ENCODE peak calls at places on chromosome 11, in ten cellular contexts. X is IMR-90, B is stomach, G is tibial nerve, A is ovary, V is adrenal gland, H is A549, Q is sigmoid colon, E is breast epithelium, T is body of pancreas. Z is an unnamed sample.

GRCh38 chr11:107791343-107792048 is 67.1 kb downstream of the SLC35F2 start:
- DNase-seq in X (no peak), B (no peak), G (peak), A (no peak), V (no peak), H (no peak), Q (no peak), E (no peak), T (no peak), Z (no peak)

GRCh38 chr11:68460741-68461283 is at the start of gene PPP6R3:
- DNase-seq in X (no peak), B (no peak), G (no peak), A (no peak), V (no peak), H (peak), Q (no peak), E (no peak), T (no peak), Z (no peak)

GRCh38 chr11:65488273-65489058 is 10.4 kb upstream of the MALAT1 start:
- DNase-seq in X (peak), B (no peak), G (peak), A (peak), V (peak), H (no peak), Q (peak), E (no peak), T (no peak), Z (peak)

GRCh38 chr11:108958446-108959123 is 293.7 kb downstream of the DDX10 start:
- DNase-seq in X (peak), B (no peak), G (no peak), A (no peak), V (peak), H (no peak), Q (no peak), E (no peak), T (no peak), Z (no peak)

GRCh38 chr11:109023029-109023428 is 358.2 kb downstream of the DDX10 start:
- DNase-seq in X (no peak), B (no peak), G (no peak), A (no peak), V (no peak), H (no peak), Q (no peak), E (no peak), T (no peak), Z (no peak)

GRCh38 chr11:105489431-105489830 is 120.4 kb upstream of the GRIA4 start:
- DNase-seq in X (peak), B (no peak), G (no peak), A (no peak), V (peak), H (no peak), Q (no peak), E (no peak), T (peak), Z (no peak)

GRCh38 chr11:35178067-35178805 is 39.3 kb downstream of the CD44 start:
- DNase-seq in X (no peak), B (no peak), G (no peak), A (no peak), V (no peak), H (no peak), Q (no peak), E (no peak), T (no peak), Z (no peak)

GRCh38 chr11:15707971-15708370 is 593.2 kb downstream of the INSC start:
- DNase-seq in X (peak), B (peak), G (peak), A (peak), V (peak), H (peak), Q (no peak), E (peak), T (peak), Z (no peak)

GRCh38 chr11:60265373-60266214 is 14.9 kb upstream of the MS4A4A start:
- DNase-seq in X (peak), B (no peak), G (peak), A (no peak), V (no peak), H (peak), Q (no peak), E (no peak), T (peak), Z (no peak)

GRCh38 chr11:6572215-6572614 is 31.2 kb downstream of the RRP8 start:
- DNase-seq in X (peak), B (no peak), G (no peak), A (no peak), V (no peak), H (no peak), Q (no peak), E (no peak), T (no peak), Z (no peak)

GRCh38 chr11:102120006-102120405 is 9.8 kb downstream of the YAP1 start:
- DNase-seq in X (peak), B (no peak), G (no peak), A (no peak), V (no peak), H (peak), Q (no peak), E (no peak), T (no peak), Z (no peak)

GRCh38 chr11:110955797-110956196 is 243.6 kb upstream of the ARHGAP20 start:
- DNase-seq in X (no peak), B (no peak), G (no peak), A (no peak), V (no peak), H (no peak), Q (no peak), E (no peak), T (no peak), Z (no peak)

GRCh38 chr11:110966131-110966530 is 253.9 kb upstream of the ARHGAP20 start:
- DNase-seq in X (no peak), B (no peak), G (no peak), A (no peak), V (no peak), H (no peak), Q (no peak), E (no peak), T (no peak), Z (no peak)

GRCh38 chr11:794766-795637 is 3.1 kb downstream of the SLC25A22 start:
- DNase-seq in X (no peak), B (peak), G (no peak), A (no peak), V (no peak), H (no peak), Q (no peak), E (no peak), T (peak), Z (no peak)

GRCh38 chr11:132475046-132475445 is 1057.3 kb downstream of the OPCML start:
- DNase-seq in X (no peak), B (no peak), G (no peak), A (no peak), V (no peak), H (no peak), Q (no peak), E (no peak), T (no peak), Z (no peak)

GRCh38 chr11:123041185-123041584 is 20.8 kb downstream of the HSPA8 start:
- DNase-seq in X (no peak), B (no peak), G (no peak), A (no peak), V (no peak), H (no peak), Q (no peak), E (no peak), T (no peak), Z (no peak)

GRCh38 chr11:114155116-114155515 is 95.6 kb downstream of the ZBTB16 start:
- DNase-seq in X (no peak), B (no peak), G (no peak), A (no peak), V (no peak), H (no peak), Q (peak), E (no peak), T (no peak), Z (no peak)

GRCh38 chr11:18540207-18541009 is 13.7 kb upstream of the TSG101 start:
- DNase-seq in X (peak), B (no peak), G (no peak), A (no peak), V (no peak), H (no peak), Q (no peak), E (no peak), T (no peak), Z (no peak)

DNA sequence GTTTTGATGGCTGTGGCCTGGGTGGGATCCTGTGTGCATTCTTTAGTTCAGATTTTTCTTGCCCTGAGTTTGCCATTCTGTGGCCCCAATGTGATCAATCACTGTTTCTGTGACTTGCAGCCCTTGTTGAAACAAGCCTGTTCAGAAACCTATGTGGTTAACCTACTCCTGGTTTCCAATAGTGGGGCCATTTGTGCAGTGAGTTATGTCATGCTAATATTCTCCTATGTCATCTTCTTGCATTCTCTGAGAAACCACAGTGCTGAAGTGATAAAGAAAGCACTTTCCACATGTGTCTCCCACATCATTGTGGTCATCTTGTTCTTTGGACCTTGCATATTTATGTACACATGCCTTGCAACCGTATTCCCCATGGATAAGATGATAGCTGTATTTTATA is 620 bp downstream of the OR4C16 start:
- DNase-seq in X (no peak), B (no peak), G (no peak), A (no peak), V (no peak), H (no peak), Q (no peak), E (no peak), T (no peak), Z (no peak)
- H3K4me3 ChIP-seq in X (no peak), B (no peak), G (no peak), A (no peak), V (no peak), H (no peak), Q (no peak), E (no peak), T (no peak), Z (no peak)

DNA sequence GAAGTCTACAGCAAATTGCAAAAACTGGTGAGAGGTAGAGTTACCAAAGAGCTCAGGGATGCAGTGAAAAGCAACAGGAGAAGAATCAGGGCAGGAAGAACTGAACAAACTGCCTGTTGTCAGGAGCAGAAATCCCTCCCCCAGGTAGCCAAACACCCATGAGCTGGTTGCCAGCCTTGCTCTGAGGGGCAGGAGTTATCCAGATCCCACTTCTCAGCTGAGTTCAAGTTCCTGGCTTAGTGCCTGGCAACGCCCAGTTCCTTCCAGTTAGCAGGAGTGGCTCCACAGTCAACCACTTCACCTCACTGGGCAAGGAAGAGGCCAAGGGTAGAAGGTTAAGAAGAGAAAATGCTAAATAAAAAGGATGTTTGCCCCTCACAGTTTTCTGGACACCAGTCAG is 1.9 kb upstream of the MPZL2 start:
- DNase-seq in X (no peak), B (peak), G (no peak), A (no peak), V (peak), H (no peak), Q (no peak), E (peak), T (peak), Z (peak)
- TF ChIP-seq POLR2A in X (no peak), B (no peak), G (no peak), A (no peak), V (no peak), H (no peak), Q (no peak), E (no peak), T (no peak), Z (no peak)

GRCh38 chr11:73415854-73416615 is 39.8 kb downstream of the RELT start:
- DNase-seq in X (peak), B (no peak), G (no peak), A (no peak), V (no peak), H (no peak), Q (no peak), E (no peak), T (no peak), Z (no peak)
- H3K4me3 ChIP-seq in X (no peak), B (no peak), G (no peak), A (no peak), V (no peak), H (no peak), Q (no peak), E (no peak), T (no peak), Z (no peak)

DNA sequence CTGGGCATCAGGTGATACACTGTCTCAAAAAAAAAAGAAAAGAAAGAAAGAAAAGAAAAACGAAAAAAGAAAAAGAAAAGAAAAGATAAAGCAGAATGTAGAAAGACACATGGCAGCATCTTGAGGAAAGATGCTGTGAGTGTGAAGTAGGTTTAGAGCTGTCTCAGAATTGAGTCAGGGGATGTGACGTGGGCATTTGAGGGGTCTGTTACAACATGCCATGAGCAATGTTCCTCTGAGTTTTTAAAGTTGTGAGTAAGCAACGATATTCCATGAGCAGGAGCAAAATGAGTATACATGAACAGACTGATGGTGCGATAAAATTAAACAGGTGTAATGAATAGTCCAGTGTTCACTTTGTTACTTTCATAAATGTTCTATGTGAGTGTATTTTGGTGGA is 11.3 kb upstream of the QSER1 start:
- DNase-seq in X (peak), B (no peak), G (no peak), A (no peak), V (no peak), H (no peak), Q (no peak), E (no peak), T (no peak), Z (no peak)
- TF ChIP-seq POLR2A in X (no peak), B (no peak), G (no peak), A (no peak), V (no peak), H (no peak), Q (no peak), E (no peak), T (no peak), Z (no peak)

GRCh38 chr11:125111341-125112234 is at the start of gene TMEM218:
- DNase-seq in X (peak), B (peak), G (peak), A (peak), V (peak), H (peak), Q (peak), E (peak), T (peak), Z (peak)

GRCh38 chr11:125110506-125110905 is 920 bp downstream of the TMEM218 start:
- DNase-seq in X (no peak), B (no peak), G (no peak), A (no peak), V (no peak), H (no peak), Q (no peak), E (no peak), T (no peak), Z (no peak)

GRCh38 chr11:125114518-125114917 is 3.1 kb upstream of the TMEM218 start:
- DNase-seq in X (no peak), B (no peak), G (no peak), A (no peak), V (no peak), H (no peak), Q (no peak), E (no peak), T (no peak), Z (no peak)

GRCh38 chr11:125110996-125111340 is 458 bp downstream of the TMEM218 start:
- DNase-seq in X (no peak), B (no peak), G (no peak), A (no peak), V (peak), H (no peak), Q (no peak), E (no peak), T (no peak), Z (no peak)

DNA sequence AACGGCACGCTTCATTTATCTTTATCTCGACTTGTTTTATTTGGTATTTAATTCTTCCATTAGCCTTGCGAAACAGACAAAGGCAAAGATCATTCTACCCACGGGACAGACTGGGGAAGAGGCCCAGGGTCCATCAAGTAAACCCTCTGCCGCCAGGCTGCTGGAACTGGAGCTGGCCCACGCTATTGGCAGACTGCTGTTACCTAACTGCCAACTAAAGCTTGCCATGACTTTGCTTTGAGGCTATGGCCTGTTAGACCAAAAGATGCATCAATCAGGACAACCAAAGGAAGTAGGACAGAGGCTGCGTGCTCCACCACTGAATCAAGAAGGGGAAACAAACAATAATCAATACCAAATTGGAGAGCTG is 794 bp upstream of the TMEM218 start:
- DNase-seq in X (no peak), B (no peak), G (no peak), A (no peak), V (peak), H (no peak), Q (no peak), E (no peak), T (no peak), Z (no peak)
- H3K4me3 ChIP-seq in X (no peak), B (peak), G (peak), A (peak), V (no peak), H (peak), Q (peak), E (peak), T (no peak), Z (peak)

GRCh38 chr11:67269401-67270255 is 3.4 kb downstream of the GRK2 start:
- DNase-seq in X (no peak), B (peak), G (no peak), A (peak), V (no peak), H (no peak), Q (peak), E (no peak), T (no peak), Z (peak)

GRCh38 chr11:67271548-67272284 is 5.4 kb downstream of the GRK2 start:
- DNase-seq in X (no peak), B (no peak), G (no peak), A (peak), V (peak), H (no peak), Q (peak), E (no peak), T (no peak), Z (peak)

GRCh38 chr11:67271212-67271547 is 4.9 kb downstream of the GRK2 start:
- DNase-seq in X (no peak), B (no peak), G (no peak), A (no peak), V (no peak), H (no peak), Q (no peak), E (no peak), T (no peak), Z (no peak)

GRCh38 chr11:67268684-67269268 is 2.5 kb downstream of the GRK2 start:
- DNase-seq in X (no peak), B (no peak), G (no peak), A (peak), V (no peak), H (no peak), Q (peak), E (no peak), T (no peak), Z (peak)

GRCh38 chr11:67270256-67271211 is 4.3 kb downstream of the GRK2 start:
- DNase-seq in X (no peak), B (no peak), G (no peak), A (peak), V (peak), H (no peak), Q (peak), E (no peak), T (peak), Z (peak)
- TF ChIP-seq POLR2A in X (no peak), B (no peak), G (no peak), A (no peak), V (no peak), H (no peak), Q (no peak), E (no peak), T (no peak), Z (no peak)

DNA sequence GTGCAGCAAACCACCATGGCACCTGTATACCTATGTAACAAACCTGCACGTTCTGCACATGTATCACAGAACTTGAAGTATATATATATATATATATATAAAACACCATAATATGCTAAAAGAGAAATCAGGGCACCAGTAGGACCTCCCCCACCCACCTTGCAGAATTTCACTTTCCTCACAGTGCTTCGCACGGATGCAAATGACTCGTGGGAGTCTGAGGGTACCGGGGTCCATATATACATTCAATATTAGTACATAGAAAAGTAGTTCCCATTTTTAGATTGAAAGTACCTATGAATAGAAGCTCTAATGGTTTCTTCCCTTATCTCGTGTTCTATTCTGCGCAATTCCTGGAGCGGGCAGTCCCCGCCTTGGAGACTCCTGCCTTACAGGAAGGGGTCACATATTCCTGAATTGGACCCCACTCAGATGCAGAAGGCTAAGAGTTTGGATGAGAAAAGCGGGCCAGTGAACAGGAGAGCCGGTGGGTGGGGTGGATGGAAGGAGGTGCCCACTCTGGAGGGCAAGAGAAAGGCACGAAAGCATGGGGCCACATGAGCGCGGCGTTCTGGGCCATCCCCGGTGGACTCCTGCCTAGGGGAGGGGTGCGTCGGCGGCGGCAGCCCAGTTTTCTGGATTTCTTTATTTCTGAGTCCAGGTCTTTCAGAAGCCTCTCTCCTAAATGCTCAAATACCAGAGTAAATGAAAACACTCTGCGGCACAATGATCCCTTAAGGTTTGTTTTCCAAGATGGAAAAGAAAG is 136.3 kb downstream of the ETS1 start:
- DNase-seq in X (no peak), B (no peak), G (no peak), A (no peak), V (no peak), H (no peak), Q (no peak), E (no peak), T (no peak), Z (peak)
- H3K4me3 ChIP-seq in X (no peak), B (peak), G (peak), A (peak), V (no peak), H (no peak), Q (no peak), E (peak), T (no peak), Z (no peak)

GRCh38 chr11:69464621-69464960 is 16.9 kb upstream of the LINC01488 start:
- DNase-seq in X (no peak), B (no peak), G (no peak), A (no peak), V (no peak), H (no peak), Q (no peak), E (no peak), T (no peak), Z (no peak)
- TF ChIP-seq POLR2A in X (no peak), B (no peak), G (no peak), A (no peak), V (no peak), H (no peak), Q (no peak), E (no peak), T (no peak), Z (no peak)

GRCh38 chr11:93890441-93891051 is 40.1 kb upstream of the VSTM5 start:
- DNase-seq in X (no peak), B (no peak), G (no peak), A (no peak), V (no peak), H (no peak), Q (no peak), E (no peak), T (no peak), Z (no peak)

GRCh38 chr11:93895106-93895862 is 44.9 kb upstream of the VSTM5 start:
- DNase-seq in X (peak), B (no peak), G (peak), A (peak), V (no peak), H (no peak), Q (no peak), E (no peak), T (peak), Z (no peak)
- H3K4me3 ChIP-seq in X (no peak), B (no peak), G (no peak), A (no peak), V (no peak), H (no peak), Q (no peak), E (no peak), T (no peak), Z (no peak)

Z was measured in Peyer's patch.